ENCODE peak calls at places on chromosomes 5 and 9, in seven cellular contexts. V is ureter; B is T-helper 1 cell; R is amniotic stem cell; C is stimulated activated CD4-positive, alpha-beta T cell treated with anti-CD3 and anti-CD28 coated beads, Interleukin-4, amount 100 ng/mL, for 1 hour; K is C1 segment of cervical spinal cord; O is fibroblast of lung. A is an unnamed sample.

GRCh38 chr9:116504081-116504480 is 183.0 kb upstream of the TRIM32 start:
- DNase-seq in V (no peak), B (no peak), O (no peak), K (no peak), R (no peak), C (no peak), A (no peak)

GRCh38 chr9:93574900-93575705 is 1.3 kb upstream of the PHF2 start:
- DNase-seq in O (no peak), K (no peak), V (no peak), C (no peak), R (no peak), B (no peak), A (no peak)

GRCh38 chr9:122348288-122348777 is 22.5 kb upstream of the PTGS1 start:
- DNase-seq in V (no peak), B (no peak), K (no peak), O (no peak), R (no peak), C (no peak), A (peak)

GRCh38 chr5:93019896-93020295 is 561.1 kb downstream of the NR2F1-AS1 start:
- DNase-seq in V (no peak), O (no peak), R (no peak), C (no peak), K (no peak), B (no peak), A (no peak)

GRCh38 chr9:135223831-135224230 is 136.4 kb downstream of the OLFM1 start:
- DNase-seq in K (no peak), O (no peak), B (no peak), C (no peak), R (no peak), V (no peak), A (no peak)

GRCh38 chr9:1460143-1460769 is 410.1 kb downstream of the DMRT2 start:
- DNase-seq in O (no peak), K (no peak), B (no peak), R (no peak), C (no peak), V (no peak), A (no peak)

GRCh38 chr9:6006968-6007769 is 8.3 kb downstream of the RANBP6 start:
- DNase-seq in K (peak), R (peak), O (peak), B (peak), C (peak), V (peak), A (peak)

GRCh38 chr5:171678631-171679030 is 107.0 kb upstream of the SMIM23 start:
- DNase-seq in B (no peak), K (no peak), C (no peak), V (peak), R (no peak), O (no peak), A (no peak)

GRCh38 chr5:175032013-175032412 is 307.6 kb downstream of the MSX2 start:
- DNase-seq in R (no peak), O (no peak), V (no peak), B (no peak), K (no peak), C (no peak), A (no peak)